ENCODE peak calls at places on chromosomes 4 and X, in seven cellular contexts. One of them, this sample, is unnamed.

GRCh38 chr4:136383126-136383525 is 1149.2 kb downstream of the PCDH18 start:
- DNase-seq in DMS153: no peak
- DNase-seq in GM04503: no peak
- DNase-seq in heart left ventricle: no peak
- DNase-seq in RWPE1: no peak
- DNase-seq in stimulated activated CD4-positive, alpha-beta T cell treated with anti-CD3 and anti-CD28 coated beads, Interleukin-12 subunit alpha, Interleukin-12 subunit beta, amount 100 ng/mL, for 4 hours: no peak
- DNase-seq in foreskin melanocyte: no peak
- DNase-seq in this sample: no peak

GRCh38 chr4:86959588-86960500 is 25.0 kb downstream of the AFF1 start:
- DNase-seq in GM04503: no peak
- DNase-seq in RWPE1: no peak
- DNase-seq in foreskin melanocyte: no peak
- DNase-seq in DMS153: no peak
- DNase-seq in stimulated activated CD4-positive, alpha-beta T cell treated with anti-CD3 and anti-CD28 coated beads, Interleukin-12 subunit alpha, Interleukin-12 subunit beta, amount 100 ng/mL, for 4 hours: no peak
- DNase-seq in heart left ventricle: no peak
- DNase-seq in this sample: no peak

GRCh38 chr4:125762537-125762936 is 447.8 kb downstream of the FAT4 start:
- DNase-seq in GM04503: no peak
- DNase-seq in RWPE1: no peak
- DNase-seq in stimulated activated CD4-positive, alpha-beta T cell treated with anti-CD3 and anti-CD28 coated beads, Interleukin-12 subunit alpha, Interleukin-12 subunit beta, amount 100 ng/mL, for 4 hours: no peak
- DNase-seq in foreskin melanocyte: no peak
- DNase-seq in DMS153: no peak
- DNase-seq in heart left ventricle: no peak
- DNase-seq in this sample: no peak

GRCh38 chr4:101464596-101464995 is 117.3 kb upstream of the PPP3CA start:
- DNase-seq in GM04503: no peak
- DNase-seq in heart left ventricle: no peak
- DNase-seq in DMS153: no peak
- DNase-seq in foreskin melanocyte: no peak
- DNase-seq in RWPE1: no peak
- DNase-seq in stimulated activated CD4-positive, alpha-beta T cell treated with anti-CD3 and anti-CD28 coated beads, Interleukin-12 subunit alpha, Interleukin-12 subunit beta, amount 100 ng/mL, for 4 hours: no peak
- DNase-seq in this sample: no peak

GRCh38 chr4:28250646-28251045 is 1390.0 kb downstream of the STIM2 start:
- DNase-seq in RWPE1: no peak
- DNase-seq in DMS153: no peak
- DNase-seq in heart left ventricle: no peak
- DNase-seq in foreskin melanocyte: no peak
- DNase-seq in stimulated activated CD4-positive, alpha-beta T cell treated with anti-CD3 and anti-CD28 coated beads, Interleukin-12 subunit alpha, Interleukin-12 subunit beta, amount 100 ng/mL, for 4 hours: no peak
- DNase-seq in GM04503: no peak
- DNase-seq in this sample: no peak

GRCh38 chr4:163548481-163549243 is 54.2 kb downstream of the TMA16 start:
- DNase-seq in stimulated activated CD4-positive, alpha-beta T cell treated with anti-CD3 and anti-CD28 coated beads, Interleukin-12 subunit alpha, Interleukin-12 subunit beta, amount 100 ng/mL, for 4 hours: no peak
- DNase-seq in DMS153: peak; percentile 14
- DNase-seq in RWPE1: peak; percentile 34
- DNase-seq in heart left ventricle: no peak
- DNase-seq in foreskin melanocyte: peak; percentile 43
- DNase-seq in GM04503: no peak
- DNase-seq in this sample: peak; percentile 20

GRCh38 chr4:17595471-17596005 is 18.5 kb downstream of the LAP3 start:
- DNase-seq in GM04503: no peak
- DNase-seq in RWPE1: no peak
- DNase-seq in foreskin melanocyte: no peak
- DNase-seq in heart left ventricle: no peak
- DNase-seq in stimulated activated CD4-positive, alpha-beta T cell treated with anti-CD3 and anti-CD28 coated beads, Interleukin-12 subunit alpha, Interleukin-12 subunit beta, amount 100 ng/mL, for 4 hours: no peak
- DNase-seq in DMS153: no peak
- DNase-seq in this sample: no peak

GRCh38 chr4:122150896-122151295 is 1.2 kb upstream of the BLTP1 start:
- DNase-seq in foreskin melanocyte: no peak
- DNase-seq in DMS153: no peak
- DNase-seq in heart left ventricle: no peak
- DNase-seq in RWPE1: no peak
- DNase-seq in GM04503: no peak
- DNase-seq in stimulated activated CD4-positive, alpha-beta T cell treated with anti-CD3 and anti-CD28 coated beads, Interleukin-12 subunit alpha, Interleukin-12 subunit beta, amount 100 ng/mL, for 4 hours: no peak
- DNase-seq in this sample: no peak

GRCh38 chrX:102517331-102517730 is 792 bp upstream of the TMSB15A start:
- DNase-seq in heart left ventricle: no peak
- DNase-seq in stimulated activated CD4-positive, alpha-beta T cell treated with anti-CD3 and anti-CD28 coated beads, Interleukin-12 subunit alpha, Interleukin-12 subunit beta, amount 100 ng/mL, for 4 hours: no peak
- DNase-seq in foreskin melanocyte: peak; percentile 12
- DNase-seq in DMS153: peak; percentile 3
- DNase-seq in RWPE1: no peak
- DNase-seq in GM04503: no peak
- DNase-seq in this sample: no peak

GRCh38 chr4:5711479-5712184 is 631 bp downstream of the EVC start:
- DNase-seq in heart left ventricle: no peak
- DNase-seq in DMS153: no peak
- DNase-seq in RWPE1: no peak
- DNase-seq in GM04503: no peak
- DNase-seq in stimulated activated CD4-positive, alpha-beta T cell treated with anti-CD3 and anti-CD28 coated beads, Interleukin-12 subunit alpha, Interleukin-12 subunit beta, amount 100 ng/mL, for 4 hours: no peak
- DNase-seq in foreskin melanocyte: peak; percentile 27
- DNase-seq in this sample: no peak

GRCh38 chr4:98659741-98660507 is 1.5 kb upstream of the TSPAN5 start:
- DNase-seq in RWPE1: peak; percentile 31
- DNase-seq in GM04503: no peak
- DNase-seq in DMS153: no peak
- DNase-seq in foreskin melanocyte: no peak
- DNase-seq in stimulated activated CD4-positive, alpha-beta T cell treated with anti-CD3 and anti-CD28 coated beads, Interleukin-12 subunit alpha, Interleukin-12 subunit beta, amount 100 ng/mL, for 4 hours: no peak
- DNase-seq in heart left ventricle: no peak
- DNase-seq in this sample: no peak

GRCh38 chr4:120929847-120930246 is 7.3 kb upstream of the PRDM5 start:
- DNase-seq in RWPE1: no peak
- DNase-seq in foreskin melanocyte: no peak
- DNase-seq in stimulated activated CD4-positive, alpha-beta T cell treated with anti-CD3 and anti-CD28 coated beads, Interleukin-12 subunit alpha, Interleukin-12 subunit beta, amount 100 ng/mL, for 4 hours: no peak
- DNase-seq in heart left ventricle: no peak
- DNase-seq in GM04503: no peak
- DNase-seq in DMS153: no peak
- DNase-seq in this sample: no peak

GRCh38 chr4:36758779-36759178 is 477.4 kb downstream of the DTHD1 start:
- DNase-seq in DMS153: no peak
- DNase-seq in RWPE1: no peak
- DNase-seq in heart left ventricle: no peak
- DNase-seq in GM04503: no peak
- DNase-seq in stimulated activated CD4-positive, alpha-beta T cell treated with anti-CD3 and anti-CD28 coated beads, Interleukin-12 subunit alpha, Interleukin-12 subunit beta, amount 100 ng/mL, for 4 hours: no peak
- DNase-seq in foreskin melanocyte: no peak
- DNase-seq in this sample: no peak

GRCh38 chr4:86921608-86922252 is 13.1 kb upstream of the AFF1 start:
- DNase-seq in DMS153: no peak
- DNase-seq in stimulated activated CD4-positive, alpha-beta T cell treated with anti-CD3 and anti-CD28 coated beads, Interleukin-12 subunit alpha, Interleukin-12 subunit beta, amount 100 ng/mL, for 4 hours: no peak
- DNase-seq in RWPE1: no peak
- DNase-seq in foreskin melanocyte: no peak
- DNase-seq in GM04503: no peak
- DNase-seq in heart left ventricle: no peak
- DNase-seq in this sample: no peak

GRCh38 chr4:8571702-8572685 is 8.2 kb upstream of the GPR78 start:
- DNase-seq in RWPE1: no peak
- DNase-seq in stimulated activated CD4-positive, alpha-beta T cell treated with anti-CD3 and anti-CD28 coated beads, Interleukin-12 subunit alpha, Interleukin-12 subunit beta, amount 100 ng/mL, for 4 hours: no peak
- DNase-seq in GM04503: no peak
- DNase-seq in DMS153: no peak
- DNase-seq in foreskin melanocyte: no peak
- DNase-seq in heart left ventricle: peak; percentile 28
- DNase-seq in this sample: no peak

GRCh38 chr4:177308125-177308524 is 1.5 kb upstream of the NEIL3 start:
- DNase-seq in GM04503: peak; percentile 68
- DNase-seq in DMS153: no peak
- DNase-seq in heart left ventricle: no peak
- DNase-seq in foreskin melanocyte: peak; percentile 16
- DNase-seq in stimulated activated CD4-positive, alpha-beta T cell treated with anti-CD3 and anti-CD28 coated beads, Interleukin-12 subunit alpha, Interleukin-12 subunit beta, amount 100 ng/mL, for 4 hours: no peak
- DNase-seq in RWPE1: peak; percentile 20
- DNase-seq in this sample: no peak

GRCh38 chr4:145130788-145131398 is 32.8 kb downstream of the ABCE1 start:
- DNase-seq in GM04503: peak; percentile 95
- DNase-seq in DMS153: no peak
- DNase-seq in stimulated activated CD4-positive, alpha-beta T cell treated with anti-CD3 and anti-CD28 coated beads, Interleukin-12 subunit alpha, Interleukin-12 subunit beta, amount 100 ng/mL, for 4 hours: no peak
- DNase-seq in heart left ventricle: no peak
- DNase-seq in RWPE1: peak; percentile 6
- DNase-seq in foreskin melanocyte: no peak
- DNase-seq in this sample: no peak

GRCh38 chr4:48237996-48238645 is 31.5 kb downstream of the TEC start:
- DNase-seq in foreskin melanocyte: no peak
- DNase-seq in heart left ventricle: no peak
- DNase-seq in GM04503: no peak
- DNase-seq in stimulated activated CD4-positive, alpha-beta T cell treated with anti-CD3 and anti-CD28 coated beads, Interleukin-12 subunit alpha, Interleukin-12 subunit beta, amount 100 ng/mL, for 4 hours: no peak
- DNase-seq in DMS153: no peak
- DNase-seq in RWPE1: peak; percentile 26
- DNase-seq in this sample: no peak